ENCODE peak calls at places on chromosomes 1 and 21, in four cellular contexts. L is A549, N is GM12878, F is HepG2. T is an unnamed sample.

GRCh38 chr1:160672789-160673695 is 26.2 kb upstream of the SLAMF1 start:
- DNase-seq in N (no peak), L (no peak), F (no peak), T (no peak)

GRCh38 chr1:147084273-147085096 is 87.8 kb downstream of the PRKAB2 start:
- DNase-seq in F (peak), L (peak), N (peak), T (peak)

GRCh38 chr21:31530918-31531705 is 128.4 kb upstream of the SOD1 start:
- DNase-seq in L (no peak), N (no peak), F (no peak), T (peak)

GRCh38 chr1:212229654-212230053 is 55.6 kb upstream of the PPP2R5A start:
- DNase-seq in N (no peak), L (no peak), F (no peak), T (no peak)

GRCh38 chr1:37307907-37308570 is 166.3 kb upstream of the ZC3H12A start:
- DNase-seq in F (no peak), L (no peak), N (no peak), T (no peak)

GRCh38 chr1:104073463-104073902 is 323.8 kb downstream of the AMY1C start:
- DNase-seq in L (no peak), N (no peak), F (no peak), T (no peak)

GRCh38 chr1:61191140-61191720 is 108.9 kb downstream of the NFIA start:
- DNase-seq in N (no peak), F (no peak), L (no peak), T (peak)

GRCh38 chr1:182080955-182081582 is 19.6 kb upstream of the ZNF648 start:
- DNase-seq in F (peak), L (peak), N (no peak), T (peak)

GRCh38 chr1:16402742-16403141 is 34.5 kb downstream of the SPATA21 start:
- DNase-seq in L (no peak), N (no peak), F (no peak), T (no peak)

GRCh38 chr1:229819091-229819490 is 193.0 kb downstream of the URB2 start:
- DNase-seq in N (no peak), L (no peak), F (no peak), T (no peak)

GRCh38 chr1:101262060-101262459 is 25.2 kb downstream of the S1PR1 start:
- DNase-seq in L (no peak), N (no peak), F (no peak), T (no peak)

GRCh38 chr1:156122519-156123355 is 8.2 kb downstream of the LMNA start:
- DNase-seq in F (peak), L (no peak), N (no peak), T (no peak)
- TF ChIP-seq PBX3 in F (no peak), L (no peak), N (no peak), T (no peak)

GRCh38 chr1:35192853-35193664 is at the start of gene SFPQ:
- DNase-seq in F (peak), N (peak), L (peak), T (peak)
- TF ChIP-seq EP300 in F (peak), N (no peak), L (no peak), T (no peak)

DNA sequence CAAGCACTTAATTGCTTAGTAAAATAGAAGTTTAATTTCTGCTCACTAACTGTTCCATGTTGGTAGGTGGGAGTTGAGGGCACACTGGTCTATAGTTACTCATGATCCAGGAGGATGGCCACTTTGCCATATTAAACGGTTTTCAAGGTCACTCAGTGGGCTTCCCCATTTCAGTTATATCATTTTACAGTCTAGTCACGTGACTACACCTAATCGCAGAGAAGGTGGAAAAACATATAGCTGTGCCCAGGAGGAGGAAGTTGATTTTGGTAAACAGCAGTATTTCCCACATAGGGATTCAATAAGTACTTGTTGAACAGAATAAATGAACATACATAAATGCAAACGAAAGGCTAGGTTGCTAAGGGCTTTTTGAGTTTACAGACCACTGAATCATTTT is 541.1 kb upstream of the CAMK1G start:
- DNase-seq in N (no peak), L (no peak), F (no peak), T (no peak)
- TF ChIP-seq PBX3 in N (no peak), L (no peak), F (no peak), T (no peak)

GRCh38 chr1:12202577-12202976 is 27.3 kb upstream of the VPS13D start:
- DNase-seq in N (no peak), L (no peak), F (no peak), T (no peak)
- TF ChIP-seq EP300 in N (no peak), L (no peak), F (no peak), T (no peak)

DNA sequence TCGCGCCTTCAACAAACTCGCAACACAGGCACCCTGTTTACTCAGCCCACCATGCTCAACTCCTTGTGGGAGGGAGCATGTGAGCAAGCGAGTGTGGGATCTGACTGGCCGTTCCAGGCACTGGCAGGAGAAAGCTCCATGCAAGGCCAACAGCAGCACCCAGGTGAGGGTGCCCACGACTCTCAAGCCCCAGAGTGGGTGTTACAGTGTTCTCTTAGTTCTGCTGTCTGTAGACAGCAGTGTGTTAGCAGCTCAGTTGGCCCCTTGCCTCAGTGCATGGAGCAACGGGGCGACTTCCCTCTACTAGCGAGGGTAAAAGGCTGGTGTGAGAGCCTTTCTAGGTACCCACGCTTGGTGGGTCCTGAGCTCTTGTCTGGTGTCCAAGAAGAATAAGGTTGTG is 114.6 kb downstream of the PIGK start:
- DNase-seq in F (no peak), L (no peak), N (no peak), T (no peak)
- TF ChIP-seq PBX3 in F (no peak), L (no peak), N (no peak), T (no peak)

GRCh38 chr1:201495447-201496295 is 11.3 kb downstream of the CSRP1 start:
- DNase-seq in L (no peak), F (peak), N (no peak), T (peak)
- TF ChIP-seq EP300 in L (no peak), F (no peak), N (no peak), T (no peak)

GRCh38 chr1:227299238-227299637 is 19.1 kb downstream of the CDC42BPA start:
- DNase-seq in N (no peak), L (no peak), F (no peak), T (no peak)
- TF ChIP-seq PBX3 in N (no peak), L (no peak), F (no peak), T (no peak)

GRCh38 chr1:108686609-108687313 is 5.3 kb upstream of the PRPF38B start:
- DNase-seq in L (no peak), F (peak), N (no peak), T (peak)

GRCh38 chr1:108691128-108691885 is 803 bp upstream of the PRPF38B start:
- DNase-seq in F (no peak), L (no peak), N (no peak), T (no peak)

GRCh38 chr1:108695515-108695914 is 3.4 kb downstream of the PRPF38B start:
- DNase-seq in L (no peak), F (no peak), N (no peak), T (no peak)

GRCh38 chr1:108692724-108693655 is 880 bp downstream of the PRPF38B start:
- DNase-seq in F (peak), N (peak), L (peak), T (peak)

DNA sequence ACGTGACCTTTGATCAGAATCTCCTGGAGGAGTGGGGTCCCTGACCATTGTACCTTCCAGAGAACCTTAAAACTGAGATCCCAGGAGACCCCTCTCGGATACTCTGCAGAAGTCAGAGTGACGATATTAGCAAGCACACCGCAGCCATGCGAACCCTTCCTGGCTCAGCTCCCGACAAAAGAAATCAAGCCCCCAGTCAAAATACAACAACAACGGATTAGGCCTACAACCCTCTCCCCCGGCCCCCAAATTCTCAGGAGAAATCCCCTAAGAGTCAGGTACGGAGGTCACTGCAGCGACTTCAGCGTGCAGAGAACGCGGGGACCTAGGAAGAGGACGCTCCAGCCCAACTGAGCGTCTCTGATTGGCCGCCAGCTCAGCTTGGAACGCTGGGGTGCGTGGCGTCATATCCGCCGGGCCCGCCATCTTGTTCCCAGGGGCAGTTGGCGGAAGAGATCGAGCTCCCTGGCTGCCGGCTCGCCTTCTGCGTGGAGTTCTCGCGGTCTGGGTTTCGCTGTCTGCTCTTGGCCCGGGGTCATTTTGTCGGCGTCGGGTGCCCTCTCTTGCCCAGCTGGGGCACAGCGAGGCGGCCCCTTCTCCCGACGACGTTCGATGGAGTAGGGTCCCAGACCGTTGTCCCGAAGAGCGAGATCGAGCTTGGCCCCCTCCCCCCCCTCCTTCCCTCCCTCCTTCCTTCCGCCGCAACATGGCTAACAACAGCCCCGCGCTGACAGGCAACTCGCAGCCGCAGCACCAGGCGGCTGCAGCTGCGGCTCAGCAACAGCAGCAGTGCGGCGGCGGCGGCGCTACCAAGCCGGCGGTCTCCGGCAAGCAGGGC is at the start of gene PRPF38B:
- DNase-seq in L (peak), F (peak), N (peak), T (peak)
- TF ChIP-seq EP300 in L (no peak), F (no peak), N (no peak), T (no peak)

GRCh38 chr1:184028854-184029623 is 8.5 kb downstream of the COLGALT2 start:
- DNase-seq in L (no peak), N (no peak), F (peak), T (peak)

GRCh38 chr1:184033136-184033469 is 4.4 kb downstream of the COLGALT2 start:
- DNase-seq in N (no peak), L (no peak), F (no peak), T (no peak)

GRCh38 chr1:184032306-184033135 is 5.0 kb downstream of the COLGALT2 start:
- DNase-seq in L (no peak), F (no peak), N (no peak), T (no peak)

GRCh38 chr1:184031127-184032107 is 6.1 kb downstream of the COLGALT2 start:
- DNase-seq in N (no peak), L (no peak), F (no peak), T (no peak)

DNA sequence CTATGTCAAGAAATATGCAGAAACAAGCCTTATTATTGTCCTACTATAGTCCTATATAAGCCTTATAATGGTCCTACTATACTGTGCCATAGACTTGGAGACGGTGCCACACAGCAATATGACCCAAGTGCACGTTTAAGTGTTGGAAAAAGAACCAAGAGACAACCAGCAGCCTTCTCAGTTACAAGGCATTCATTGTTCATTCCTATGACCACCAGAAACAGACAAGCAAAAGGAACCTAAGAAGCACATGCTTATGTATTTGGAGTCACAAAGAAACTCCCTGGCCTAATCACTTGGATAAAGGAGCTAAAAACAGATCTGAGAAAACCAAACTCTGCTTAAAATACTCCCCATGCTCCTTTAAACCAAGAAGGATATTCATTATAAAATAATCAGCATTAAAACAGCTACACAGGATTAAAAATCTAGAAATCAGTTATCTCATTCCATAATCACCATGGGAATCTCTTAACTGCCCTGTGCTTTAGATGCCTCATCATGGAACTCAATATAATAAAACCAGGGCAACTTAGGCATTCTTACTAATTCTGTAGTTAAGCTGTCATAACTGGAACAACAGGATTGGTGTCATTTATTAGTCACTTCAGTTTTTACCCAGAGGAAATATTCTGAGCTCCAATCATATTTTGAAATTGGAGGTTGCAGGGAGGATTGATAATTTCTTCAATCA is 6.9 kb downstream of the COLGALT2 start:
- DNase-seq in F (no peak), L (no peak), N (no peak), T (no peak)
- TF ChIP-seq PBX3 in F (no peak), L (no peak), N (no peak), T (no peak)

T was measured in SK-N-SH.